ENCODE peak calls at places on chromosomes 2 and 18, in four cellular contexts. A is CD8-positive, alpha-beta T cell; Z is pancreas; T is osteoblast. H is an unnamed sample. For H3K36me3, the result is how much of the 10 kb centered on the place peaks cover.

GRCh38 chr2:202265467-202266277 is at the start of gene NOP58:
- DNase-seq in A (peak), Z (peak), T (peak), H (peak)

GRCh38 chr2:128736689-128737545 is 418.2 kb upstream of the HS6ST1 start:
- DNase-seq in A (peak), Z (peak), T (peak), H (peak)

GRCh38 chr2:226758886-226759660 is 40.5 kb downstream of the IRS1 start:
- DNase-seq in A (no peak), Z (no peak), T (no peak), H (no peak)

GRCh38 chr2:136008205-136008865 is 22.9 kb upstream of the DARS1 start:
- DNase-seq in A (peak), Z (no peak), T (no peak), H (no peak)

GRCh38 chr2:167133614-167134013 is 245.3 kb downstream of the XIRP2 start:
- DNase-seq in A (no peak), Z (no peak), T (no peak), H (no peak)

GRCh38 chr18:27856839-27857238 is 320.1 kb downstream of the CDH2 start:
- DNase-seq in A (no peak), Z (no peak), T (no peak), H (no peak)

GRCh38 chr2:26530141-26530540 is 52.2 kb upstream of the OTOF start:
- DNase-seq in A (no peak), Z (no peak), T (peak), H (no peak)

GRCh38 chr2:64267699-64268098 is 123.5 kb upstream of the PELI1 start:
- DNase-seq in A (no peak), Z (no peak), T (no peak), H (no peak)

DNA sequence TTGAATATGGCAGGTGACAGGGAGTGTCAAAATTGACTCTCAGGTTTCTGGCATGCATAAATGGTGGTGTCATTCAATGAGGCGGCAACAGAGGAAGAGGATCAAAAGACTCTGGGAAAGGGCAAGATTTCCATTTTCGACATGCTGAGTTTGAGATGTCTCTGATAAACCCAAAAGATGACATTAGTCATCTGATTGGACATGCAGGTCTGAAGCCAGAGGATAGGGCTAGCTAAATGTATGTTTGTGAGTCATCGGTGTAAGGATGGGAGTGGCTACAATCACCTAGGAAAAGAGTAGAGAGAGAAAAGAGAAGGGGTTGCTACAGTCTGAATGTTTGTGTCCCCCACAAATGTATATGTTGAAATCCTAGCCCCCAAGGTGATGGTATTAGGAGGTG is 236.3 kb downstream of the DYM start:
- DNase-seq in A (no peak), Z (no peak), T (no peak), H (no peak)
- H3K36me3 ChIP-seq in A (under half), Z (under half), T (under half), H (under half)

GRCh38 chr18:45920367-45920766 is 46.8 kb downstream of the EPG5 start:
- DNase-seq in A (no peak), Z (peak), T (no peak), H (no peak)

GRCh38 chr18:45926691-45927090 is 40.4 kb downstream of the EPG5 start:
- DNase-seq in A (no peak), Z (no peak), T (no peak), H (no peak)

DNA sequence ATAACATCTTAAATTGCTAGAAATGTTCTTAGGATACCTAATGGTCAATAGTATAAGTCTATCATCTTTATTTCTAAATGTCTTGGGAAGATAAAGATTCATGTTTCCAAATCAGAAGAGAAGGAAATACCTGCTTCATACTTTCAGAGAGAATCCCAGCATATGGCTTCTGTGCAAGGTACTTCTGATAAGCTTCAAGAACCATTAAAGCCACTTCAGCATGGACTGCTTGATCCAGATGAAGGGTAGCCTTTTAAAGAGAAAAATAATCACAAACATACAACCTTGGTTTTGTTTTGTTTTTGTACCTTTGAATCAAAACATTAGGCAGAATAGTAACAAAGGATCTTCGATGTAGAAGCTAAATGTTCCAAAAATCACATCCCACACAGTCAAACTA is 44.0 kb downstream of the EPG5 start:
- DNase-seq in A (no peak), Z (no peak), T (no peak), H (no peak)
- H3K36me3 ChIP-seq in A (under half), Z (under half), T (half or more), H (under half)

DNA sequence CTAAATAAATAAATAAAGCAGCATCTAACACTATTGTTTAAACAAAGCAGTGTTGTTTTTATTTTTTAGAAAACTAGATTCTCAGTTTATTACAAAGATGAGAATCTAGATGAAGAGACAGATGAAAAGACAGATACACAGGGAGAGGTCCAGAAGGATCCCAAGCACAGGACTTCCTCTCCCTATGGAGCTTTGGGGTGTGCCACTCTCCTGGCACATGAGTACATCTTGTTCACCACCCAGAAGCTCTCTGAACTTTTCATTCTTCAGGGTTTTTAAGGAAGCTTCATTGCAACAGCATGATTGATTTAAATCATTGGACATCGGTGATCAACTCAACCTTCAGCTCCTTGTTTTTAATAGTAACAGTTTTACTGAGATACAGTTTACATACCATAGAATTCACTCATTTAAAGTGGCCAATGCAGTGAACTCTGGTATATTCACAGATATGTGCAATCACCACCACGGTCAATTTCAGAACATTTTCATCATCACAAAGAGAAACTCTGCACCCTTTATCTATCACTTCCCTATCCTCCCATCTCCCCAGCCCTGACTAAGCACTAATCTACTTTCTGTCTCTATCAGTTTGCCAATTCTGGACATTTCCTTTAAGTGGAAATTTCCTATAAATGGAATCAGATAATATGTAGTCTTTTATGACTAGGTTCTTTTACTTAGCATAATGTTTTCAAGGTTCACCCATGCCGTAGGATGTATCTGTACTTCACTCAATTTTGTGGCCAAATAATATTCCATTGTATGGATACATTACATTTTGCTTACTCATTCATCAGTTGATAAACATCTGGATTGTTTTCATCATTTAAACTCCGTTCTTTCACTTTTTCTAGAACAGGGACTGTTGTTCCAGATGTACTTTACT is 62.3 kb upstream of the ZFP36L2 start:
- DNase-seq in A (no peak), Z (no peak), T (no peak), H (no peak)
- H3K36me3 ChIP-seq in A (under half), Z (under half), T (under half), H (under half)

GRCh38 chr2:37274354-37274965 is 43.0 kb downstream of the NDUFAF7 start:
- DNase-seq in A (no peak), Z (no peak), T (no peak), H (no peak)
- H3K36me3 ChIP-seq in A (under half), Z (under half), T (half or more), H (under half)

GRCh38 chr18:56615738-56616520 is 22.5 kb downstream of the TXNL1 start:
- DNase-seq in A (no peak), Z (no peak), T (no peak), H (no peak)
- H3K36me3 ChIP-seq in A (under half), Z (under half), T (half or more), H (under half)

GRCh38 chr2:174760845-174761473 is 3.3 kb downstream of the CHRNA1 start:
- DNase-seq in A (no peak), Z (no peak), T (no peak), H (no peak)
- H3K36me3 ChIP-seq in A (under half), Z (under half), T (under half), H (under half)

GRCh38 chr18:67219821-67220220 is 296.7 kb downstream of the DSEL start:
- DNase-seq in A (no peak), Z (no peak), T (no peak), H (no peak)

GRCh38 chr18:67215686-67216085 is 300.8 kb downstream of the DSEL start:
- DNase-seq in A (no peak), Z (no peak), T (no peak), H (no peak)

GRCh38 chr18:67217551-67218166 is 298.9 kb downstream of the DSEL start:
- DNase-seq in A (peak), Z (peak), T (peak), H (peak)

GRCh38 chr18:67218556-67218955 is 298.0 kb downstream of the DSEL start:
- DNase-seq in A (no peak), Z (no peak), T (no peak), H (no peak)

DNA sequence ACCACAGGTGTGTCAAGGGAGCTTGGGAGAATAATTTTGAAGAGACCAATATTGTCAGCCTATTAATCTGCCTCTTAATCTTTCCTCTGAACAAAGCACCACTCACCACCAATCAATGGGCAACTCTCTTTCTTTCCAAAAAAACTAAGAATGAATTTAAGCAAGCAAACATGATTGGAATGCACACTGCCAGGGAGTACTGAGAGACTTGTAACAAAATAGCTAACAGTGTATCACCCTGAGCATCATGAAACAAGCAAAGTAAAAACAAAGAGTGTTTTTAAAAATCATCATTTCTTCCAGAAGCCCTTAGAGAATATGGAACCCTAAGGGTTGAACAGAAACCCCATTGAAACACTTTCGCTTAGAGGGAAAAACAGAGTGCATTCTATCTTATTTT is 299.7 kb downstream of the DSEL start:
- DNase-seq in A (no peak), Z (no peak), T (peak), H (no peak)
- H3K36me3 ChIP-seq in A (under half), Z (under half), T (under half), H (under half)

GRCh38 chr2:47811668-47812067 is 28.7 kb downstream of the MSH6 start:
- DNase-seq in A (no peak), Z (no peak), T (no peak), H (no peak)
- H3K36me3 ChIP-seq in A (under half), Z (under half), T (half or more), H (under half)

H was measured in Caco-2.